ENCODE peak calls at places on chromosome 22, in ten cellular contexts. R, X, H, K, D, G, T, C, U and L are unnamed samples.
A peak's percentile ranks its signal among the peaks of the same experiment; 100 is the strongest.

GRCh38 chr22:44422742-44423370 is 75.2 kb downstream of the RTL6 start:
- DNase-seq in D (no peak), K (no peak), U (no peak), C (no peak), H (no peak), X (no peak), G (no peak), T (no peak), R (no peak), L (no peak)

GRCh38 chr22:50145741-50146439 is 24.6 kb upstream of the PANX2 start:
- DNase-seq in K (no peak), H (no peak), R (no peak), C (no peak), X (no peak), D (no peak), G (no peak), T (no peak), U (no peak), L (no peak)

GRCh38 chr22:24437091-24437490 is 9.7 kb downstream of the ADORA2A start:
- DNase-seq in X (no peak), T (no peak), C (no peak), D (no peak), K (no peak), H (no peak), R (no peak), U (no peak), G (no peak), L (no peak)

GRCh38 chr22:42160830-42161696 is 30.5 kb upstream of the CYP2D6 start:
- DNase-seq in X (no peak), H (no peak), D (no peak), C (no peak), R (no peak), U (no peak), G (no peak), K (no peak), T (no peak), L (no peak)

GRCh38 chr22:24595863-24596262 is 3.0 kb upstream of the LRRC75B start:
- DNase-seq in K (no peak), T (no peak), G (no peak), U (no peak), D (no peak), X (no peak), C (no peak), H (no peak), R (no peak), L (no peak)

GRCh38 chr22:19019029-19019678 is 83.1 kb upstream of the PRODH start:
- DNase-seq in K (no peak), C (no peak), R (no peak), U (no peak), T (no peak), G (no peak), X (no peak), D (no peak), H (no peak), L (no peak)

GRCh38 chr22:31144223-31144622 is 3.9 kb upstream of the PLA2G3 start:
- DNase-seq in X (no peak), H (no peak), R (no peak), G (no peak), U (no peak), D (no peak), K (no peak), C (no peak), T (no peak), L (no peak)

GRCh38 chr22:42101186-42101585 is 10.6 kb upstream of the NDUFA6 start:
- DNase-seq in X (no peak), R (no peak), K (no peak), U (no peak), D (no peak), C (no peak), G (no peak), H (no peak), T (no peak), L (no peak)

GRCh38 chr22:50027639-50028537 is 15.3 kb upstream of the IL17REL start:
- DNase-seq in X (no peak), R (no peak), H (no peak), U (peak; percentile 68), G (no peak), C (no peak), D (no peak), T (no peak), K (no peak), L (no peak)

GRCh38 chr22:37179622-37180420 is 8.2 kb downstream of the C1QTNF6 start:
- DNase-seq in K (no peak), U (no peak), C (no peak), H (no peak), T (no peak), G (no peak), X (no peak), R (no peak), D (no peak), L (no peak)

GRCh38 chr22:27873476-27873875 is 45.6 kb downstream of the PITPNB start:
- DNase-seq in C (no peak), D (no peak), K (no peak), X (no peak), U (no peak), G (peak; percentile 44), R (no peak), H (no peak), T (no peak), L (no peak)

GRCh38 chr22:19904881-19905618 is 36.5 kb upstream of the COMT start:
- DNase-seq in H (no peak), T (no peak), K (no peak), G (no peak), C (no peak), D (no peak), U (no peak), X (no peak), R (no peak), L (no peak)

GRCh38 chr22:37569009-37569920 is 9.0 kb downstream of the CDC42EP1 start:
- DNase-seq in U (no peak), K (no peak), G (peak; percentile 25), H (no peak), C (no peak), X (no peak), R (no peak), T (no peak), D (no peak), L (no peak)

GRCh38 chr22:25488244-25489020 is 76.0 kb upstream of the GRK3 start:
- DNase-seq in T (peak; percentile 78), C (no peak), U (peak; percentile 85), D (no peak), X (peak; percentile 55), K (no peak), G (peak; percentile 85), H (no peak), R (peak; percentile 55), L (peak; percentile 59)

GRCh38 chr22:23255506-23255905 is 75.2 kb downstream of the BCR start:
- DNase-seq in G (no peak), R (no peak), U (no peak), K (no peak), C (no peak), T (no peak), D (no peak), H (no peak), X (no peak), L (no peak)

GRCh38 chr22:38240734-38241252 is 32.0 kb downstream of the TMEM184B start:
- DNase-seq in G (peak; percentile 85), D (no peak), R (peak; percentile 68), X (peak; percentile 60), K (no peak), H (no peak), U (no peak), T (no peak), C (no peak), L (no peak)

GRCh38 chr22:37045958-37046357 is 5.6 kb upstream of the KCTD17 start:
- DNase-seq in K (no peak), R (no peak), G (no peak), X (no peak), U (no peak), H (no peak), D (no peak), T (no peak), C (peak; percentile 39), L (no peak)

GRCh38 chr22:20205964-20206708 is 55.3 kb upstream of the CCDC188 start:
- DNase-seq in K (peak; percentile 74), R (peak; percentile 31), T (peak; percentile 78), G (peak; percentile 32), U (peak; percentile 75), C (peak; percentile 47), H (peak; percentile 73), X (peak; percentile 61), D (peak; percentile 37), L (no peak)

GRCh38 chr22:49350441-49351121 is 477.1 kb downstream of the BRD1 start:
- DNase-seq in T (no peak), C (no peak), R (no peak), G (no peak), K (no peak), U (no peak), D (no peak), H (no peak), X (no peak), L (peak; percentile 10)

GRCh38 chr22:19048531-19048930 is 73.7 kb downstream of the DGCR2 start:
- DNase-seq in D (no peak), X (no peak), U (no peak), K (no peak), R (no peak), H (no peak), C (no peak), G (no peak), T (no peak), L (no peak)

GRCh38 chr22:36546932-36547331 is 18.0 kb upstream of the EIF3D start:
- DNase-seq in U (no peak), R (peak; percentile 52), C (no peak), D (no peak), H (no peak), X (no peak), T (no peak), G (no peak), K (no peak), L (no peak)

GRCh38 chr22:19275513-19275912 is 16.0 kb downstream of the CLTCL1 start:
- DNase-seq in H (no peak), R (no peak), K (no peak), G (no peak), D (no peak), U (no peak), X (no peak), C (no peak), T (no peak), L (no peak)

GRCh38 chr22:38257650-38258246 is 15.1 kb downstream of the TMEM184B start:
- DNase-seq in C (no peak), X (no peak), H (no peak), G (no peak), U (no peak), K (no peak), R (no peak), T (no peak), D (no peak), L (peak; percentile 87)

GRCh38 chr22:19174106-19175025 is 4.2 kb downstream of the SLC25A1 start:
- DNase-seq in C (peak; percentile 58), R (peak; percentile 47), H (peak; percentile 79), U (no peak), K (no peak), X (peak; percentile 72), G (peak; percentile 65), D (no peak), T (no peak), L (no peak)

GRCh38 chr22:17842386-17842785 is 68.1 kb upstream of the BID start:
- DNase-seq in D (no peak), R (no peak), X (no peak), G (peak; percentile 66), U (peak; percentile 39), C (no peak), H (peak; percentile 55), K (peak; percentile 39), T (no peak), L (no peak)